ENCODE peak calls at places on chromosome 21, in four cellular contexts. K is kidney, C is IMR-90, R is type B pancreatic cell. J is an unnamed sample.

GRCh38 chr21:24023402-24023801 is 1583.9 kb downstream of the MRPL39 start:
- DNase-seq in K (no peak), C (peak), R (no peak), J (no peak)

GRCh38 chr21:21137986-21138385 is 139.8 kb downstream of the NCAM2 start:
- DNase-seq in R (no peak), K (no peak), C (peak), J (no peak)

GRCh38 chr21:35390013-35390776 is 341.1 kb upstream of the RUNX1 start:
- DNase-seq in C (peak), R (no peak), K (no peak), J (no peak)

GRCh38 chr21:30714436-30714835 is 4.1 kb downstream of the KRTAP21-3 start:
- DNase-seq in K (no peak), R (no peak), C (no peak), J (no peak)

GRCh38 chr21:46284722-46285121 is 689 bp downstream of the MCM3AP start:
- DNase-seq in K (no peak), C (no peak), R (no peak), J (no peak)

GRCh38 chr21:16533692-16534407 is 804.1 kb downstream of the USP25 start:
- DNase-seq in K (no peak), R (no peak), C (no peak), J (no peak)

GRCh38 chr21:25963186-25963585 is 207.4 kb downstream of the APP start:
- DNase-seq in R (no peak), K (no peak), C (peak), J (no peak)

GRCh38 chr21:46193829-46194373 is 9.6 kb upstream of the SPATC1L start:
- DNase-seq in K (peak), C (no peak), R (peak), J (no peak)

GRCh38 chr21:35256468-35256988 is 207.4 kb upstream of the RUNX1 start:
- DNase-seq in K (peak), C (peak), R (no peak), J (no peak)

GRCh38 chr21:31554511-31555022 is 104.9 kb upstream of the SOD1 start:
- DNase-seq in C (peak), R (no peak), K (peak), J (no peak)

GRCh38 chr21:37787456-37787855 is 128.8 kb downstream of the KCNJ6 start:
- DNase-seq in K (no peak), C (peak), R (no peak), J (no peak)

GRCh38 chr21:36780861-36781260 is 81.9 kb downstream of the SIM2 start:
- DNase-seq in R (no peak), C (no peak), K (no peak), J (no peak)

GRCh38 chr21:22363504-22363903 is 1365.3 kb downstream of the NCAM2 start:
- DNase-seq in K (no peak), C (no peak), R (no peak), J (no peak)

GRCh38 chr21:35229290-35229689 is 180.2 kb upstream of the RUNX1 start:
- DNase-seq in K (no peak), C (no peak), R (no peak), J (no peak)

GRCh38 chr21:27802816-27803475 is 836.1 kb upstream of the ADAMTS5 start:
- DNase-seq in K (no peak), R (no peak), C (peak), J (no peak)

GRCh38 chr21:29163381-29164115 is 33.1 kb downstream of the MAP3K7CL start:
- DNase-seq in C (no peak), R (no peak), K (no peak), J (no peak)

GRCh38 chr21:29146726-29147125 is 16.3 kb downstream of the MAP3K7CL start:
- DNase-seq in K (no peak), C (no peak), R (no peak), J (no peak)

GRCh38 chr21:35059742-35060141 is 10.6 kb upstream of the RUNX1 start:
- DNase-seq in R (no peak), K (no peak), C (peak), J (no peak)

GRCh38 chr21:44929242-44929798 is 8.6 kb upstream of the ITGB2 start:
- DNase-seq in R (no peak), C (no peak), K (peak), J (no peak)

GRCh38 chr21:44929799-44930542 is 9.3 kb upstream of the ITGB2 start:
- DNase-seq in C (no peak), R (no peak), K (peak), J (no peak)

GRCh38 chr21:44926364-44927101 is 5.8 kb upstream of the ITGB2 start:
- DNase-seq in R (no peak), C (peak), K (peak), J (no peak)

GRCh38 chr21:44927259-44927586 is 6.5 kb upstream of the ITGB2 start:
- DNase-seq in C (no peak), K (no peak), R (no peak), J (no peak)

GRCh38 chr21:44927587-44928461 is 7.1 kb upstream of the ITGB2 start:
- DNase-seq in C (peak), K (peak), R (no peak), J (peak)
- TF ChIP-seq CTCF in C (no peak), K (no peak), R (no peak), J (no peak)

GRCh38 chr21:44364151-44365053 is 11.0 kb downstream of the TRPM2 start:
- DNase-seq in R (no peak), K (peak), C (no peak), J (no peak)
- TF ChIP-seq CTCF in R (no peak), K (no peak), C (no peak), J (no peak)

DNA sequence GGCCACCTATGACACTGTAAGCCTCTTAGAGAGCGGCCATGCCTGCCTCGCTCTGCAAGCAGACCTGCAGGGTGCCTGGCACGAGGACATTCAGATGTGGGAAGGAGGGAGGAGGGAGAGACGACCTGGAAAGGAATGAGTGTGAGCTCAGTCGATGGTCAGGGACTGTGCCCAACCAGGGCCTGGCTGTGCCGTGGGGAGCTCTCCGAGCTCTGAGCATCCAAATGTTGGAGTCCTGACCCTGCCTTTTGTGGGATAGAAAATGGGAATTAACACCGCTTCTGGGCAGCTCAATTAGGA is 7.3 kb downstream of the CSTB start:
- DNase-seq in K (no peak), C (no peak), R (no peak), J (no peak)
- TF ChIP-seq CTCF in K (no peak), C (no peak), R (no peak), J (no peak)

DNA sequence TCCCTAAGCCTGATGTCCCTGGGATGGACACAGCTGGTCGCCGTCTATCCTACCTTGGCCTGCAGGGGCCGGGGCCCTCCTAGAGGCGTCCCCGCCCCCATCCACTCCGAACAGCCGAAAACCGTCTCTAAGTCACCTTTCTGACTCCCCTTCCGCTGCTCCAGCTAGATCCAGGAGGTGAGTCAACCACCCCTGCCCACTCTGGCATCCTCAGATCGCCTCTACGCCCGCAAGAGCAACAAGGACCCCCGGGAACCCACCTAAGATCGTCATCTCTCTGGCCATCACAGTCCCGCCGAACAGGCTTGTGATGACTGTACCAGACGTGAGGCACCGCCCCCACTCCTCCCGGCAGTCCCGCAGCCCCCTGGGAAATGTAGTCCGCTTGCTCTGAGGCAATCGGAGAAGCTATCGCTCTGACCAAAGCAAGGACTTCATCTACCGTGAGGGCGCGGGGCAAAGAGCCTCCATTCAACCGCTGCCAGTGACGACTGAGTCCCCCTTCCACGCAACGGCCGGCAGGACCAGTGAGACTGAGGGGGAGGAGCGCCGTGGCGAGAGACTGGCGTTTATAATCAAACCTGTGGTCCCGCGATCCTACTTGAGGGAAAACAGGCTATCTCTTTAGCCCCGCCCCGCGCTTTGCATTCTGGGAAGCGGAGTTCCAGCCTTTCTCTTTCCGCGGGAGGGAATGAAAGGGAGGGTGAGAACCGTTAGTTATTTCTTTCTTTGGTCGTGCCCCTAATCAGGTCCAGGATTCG is at the start of gene HSPA13:
- DNase-seq in C (peak), R (peak), K (peak), J (peak)
- TF ChIP-seq CTCF in C (peak), R (peak), K (no peak), J (no peak)

GRCh38 chr21:41662161-41662560 is 104.7 kb downstream of the RIPK4 start:
- DNase-seq in R (no peak), C (no peak), K (no peak), J (no peak)

GRCh38 chr21:41664881-41665765 is 101.7 kb downstream of the RIPK4 start:
- DNase-seq in R (no peak), C (peak), K (no peak), J (no peak)

GRCh38 chr21:41662761-41663160 is 104.1 kb downstream of the RIPK4 start:
- DNase-seq in K (no peak), R (no peak), C (no peak), J (no peak)

GRCh38 chr21:41665766-41666595 is 100.9 kb downstream of the RIPK4 start:
- DNase-seq in R (no peak), C (no peak), K (no peak), J (no peak)

GRCh38 chr21:41663805-41664788 is 102.8 kb downstream of the RIPK4 start:
- DNase-seq in K (no peak), C (peak), R (no peak), J (no peak)
- TF ChIP-seq CTCF in K (no peak), C (no peak), R (no peak), J (no peak)

DNA sequence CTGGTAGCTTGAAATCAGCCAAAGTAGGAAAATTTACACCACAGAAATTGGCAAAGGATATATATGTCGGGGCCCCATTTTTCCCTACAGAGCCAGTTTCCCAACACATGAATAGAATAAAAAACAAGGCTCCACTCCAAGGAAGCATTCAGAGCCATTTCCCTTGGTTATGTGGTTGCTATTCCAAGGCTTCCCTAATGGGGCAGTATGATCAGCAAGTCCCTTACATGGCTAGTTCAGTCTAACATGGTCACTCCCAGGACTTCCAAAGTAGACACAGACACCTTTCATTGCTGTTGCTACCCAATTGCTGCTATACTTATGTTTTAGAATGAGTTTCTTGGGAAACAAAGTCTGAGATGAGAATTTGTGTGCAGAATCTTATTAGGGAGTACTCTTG is 93.1 kb downstream of the C21orf91 start:
- DNase-seq in K (no peak), C (peak), R (no peak), J (no peak)
- TF ChIP-seq CTCF in K (no peak), C (peak), R (no peak), J (no peak)